ENCODE peak calls at places on chromosome 9, in seven cellular contexts. U is Peyer's patch; E is tibial artery; V is GM23248; P is right atrium auricular region; J is CD8-positive, alpha-beta T cell; S is OCI-LY7. G is an unnamed sample.
A peak's percentile ranks its signal among the peaks of the same experiment; 100 is the strongest.

GRCh38 chr9:133119461-133120342 is 1.3 kb downstream of the RALGDS start:
- DNase-seq in J (no peak), U (no peak), S (no peak), P (no peak), E (no peak), V (peak; percentile 59), G (peak; percentile 65)

GRCh38 chr9:89880721-89881120 is 275.9 kb downstream of the GADD45G start:
- DNase-seq in U (no peak), P (peak; percentile 47), S (no peak), E (peak; percentile 23), J (no peak), V (no peak), G (no peak)

GRCh38 chr9:107919263-107919662 is 429.7 kb upstream of the KLF4 start:
- DNase-seq in S (no peak), P (no peak), J (no peak), E (no peak), U (no peak), V (no peak), G (peak; percentile 12)

GRCh38 chr9:19085295-19085694 is 17.4 kb downstream of the HAUS6 start:
- DNase-seq in V (peak; percentile 33), U (no peak), J (no peak), S (peak; percentile 27), P (no peak), E (no peak), G (no peak)

GRCh38 chr9:124695280-124695890 is 75.7 kb downstream of the NR6A1 start:
- DNase-seq in P (no peak), J (no peak), U (no peak), E (no peak), S (no peak), V (peak; percentile 36), G (no peak)

GRCh38 chr9:89442501-89442978 is 55.4 kb downstream of the SEMA4D start:
- DNase-seq in P (no peak), S (peak; percentile 79), U (no peak), E (no peak), J (no peak), V (no peak), G (no peak)

GRCh38 chr9:80775515-80775914 is 913.8 kb downstream of the TLE1 start:
- DNase-seq in V (no peak), U (no peak), E (no peak), S (no peak), P (no peak), J (no peak), G (no peak)

GRCh38 chr9:15018238-15018637 is 108.0 kb upstream of the FREM1 start:
- DNase-seq in J (no peak), V (no peak), U (no peak), P (no peak), E (no peak), S (no peak), G (no peak)

GRCh38 chr9:98391884-98392283 is 136.4 kb upstream of the TBC1D2 start:
- DNase-seq in E (no peak), U (peak; percentile 45), P (no peak), V (no peak), S (no peak), J (no peak), G (no peak)

GRCh38 chr9:122307036-122307435 is 42.4 kb downstream of the MRRF start:
- DNase-seq in P (no peak), S (no peak), E (no peak), J (no peak), V (no peak), U (no peak), G (no peak)

GRCh38 chr9:79568337-79569084 is 3.3 kb upstream of the TLE4 start:
- DNase-seq in P (no peak), E (no peak), S (peak; percentile 63), J (no peak), V (no peak), U (no peak), G (no peak)

GRCh38 chr9:86098793-86099694 is at the start of gene GOLM1:
- DNase-seq in J (no peak), S (no peak), E (no peak), U (no peak), V (peak; percentile 89), P (no peak), G (peak; percentile 7)

DNA sequence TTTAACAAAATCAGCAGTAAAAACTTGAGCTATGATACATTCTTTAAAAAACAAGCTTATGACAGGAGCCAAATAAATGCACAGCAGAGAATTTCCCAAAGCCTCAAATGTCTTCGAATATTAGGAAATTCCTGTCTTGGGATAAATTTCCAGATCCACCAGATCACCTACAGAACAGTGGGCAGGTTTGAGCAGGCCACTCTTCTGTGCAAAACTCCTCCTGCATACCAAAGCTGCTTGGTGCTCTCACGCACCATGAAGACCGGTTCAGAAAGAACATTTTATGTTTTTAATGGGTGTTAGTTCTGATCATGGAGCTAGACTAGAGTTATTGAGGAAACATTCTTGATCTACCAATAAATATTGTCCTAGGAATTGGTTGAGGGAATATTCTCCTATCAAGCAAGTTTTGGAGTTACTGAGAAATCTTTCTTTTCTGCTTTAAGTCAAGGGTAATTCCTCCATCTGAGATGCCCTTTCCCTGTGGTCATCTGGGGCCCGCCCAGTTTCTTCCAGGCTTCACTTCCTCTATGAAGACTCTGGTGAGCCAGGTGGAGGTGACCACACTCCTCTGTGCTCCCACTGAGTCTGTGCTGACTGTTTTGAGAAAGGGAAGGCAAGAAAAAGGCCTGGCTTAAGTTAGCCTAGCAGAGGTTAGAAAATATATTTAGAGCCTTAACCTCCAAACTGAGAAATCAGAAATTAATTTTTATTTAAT is 17.9 kb downstream of the TNFSF15 start:
- DNase-seq in S (no peak), V (no peak), P (no peak), U (no peak), J (no peak), E (no peak), G (no peak)
- H3K27ac ChIP-seq in S (no peak overlapping the region), V (no peak overlapping the region), P (no peak overlapping the region), U (no peak overlapping the region), J (no peak overlapping the region), E (no peak overlapping the region), G (no peak overlapping the region)

GRCh38 chr9:69376651-69377050 is 51.6 kb downstream of the ENTREP1 start:
- DNase-seq in P (peak; percentile 68), E (peak; percentile 82), U (no peak), S (no peak), V (peak; percentile 91), J (no peak), G (no peak)
- H3K27ac ChIP-seq in P (peak overlapping the region; percentile 27), E (peak overlapping the region; percentile 25), U (no peak overlapping the region), S (no peak overlapping the region), V (peak overlapping the region; percentile 13), J (no peak overlapping the region), G (no peak overlapping the region)

DNA sequence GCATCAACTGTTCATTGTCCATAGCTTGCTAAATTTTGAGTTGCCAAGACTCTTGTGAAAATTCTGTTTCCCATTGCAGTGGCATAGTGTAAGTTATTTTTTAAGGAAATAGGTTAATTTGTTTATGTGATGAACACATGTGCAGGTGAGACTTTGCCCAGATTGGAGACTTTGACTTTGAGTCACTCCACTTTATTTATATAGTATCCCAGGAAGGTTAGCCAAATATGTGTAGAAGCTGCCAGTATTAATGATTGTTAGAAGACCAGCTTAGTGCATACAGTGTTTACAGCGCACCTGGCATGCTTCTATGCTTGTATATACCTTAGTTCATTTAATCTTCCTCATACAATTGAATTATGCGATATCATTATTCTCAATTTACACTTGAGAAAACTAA is 51.0 kb downstream of the MTAP start:
- DNase-seq in V (no peak), U (no peak), E (no peak), P (no peak), S (no peak), J (no peak), G (no peak)
- H3K27ac ChIP-seq in V (no peak overlapping the region), U (no peak overlapping the region), E (no peak overlapping the region), P (no peak overlapping the region), S (no peak overlapping the region), J (no peak overlapping the region), G (no peak overlapping the region)

GRCh38 chr9:33992622-33993021 is 56.1 kb downstream of the UBAP2 start:
- DNase-seq in P (no peak), E (no peak), J (no peak), V (no peak), U (no peak), S (no peak), G (no peak)
- H3K27ac ChIP-seq in P (no peak overlapping the region), E (no peak overlapping the region), J (no peak overlapping the region), V (no peak overlapping the region), U (no peak overlapping the region), S (no peak overlapping the region), G (no peak overlapping the region)

GRCh38 chr9:84239341-84239740 is 101.2 kb downstream of the SLC28A3 start:
- DNase-seq in J (no peak), E (no peak), V (peak; percentile 33), S (no peak), P (no peak), U (no peak), G (no peak)
- H3K27ac ChIP-seq in J (no peak overlapping the region), E (no peak overlapping the region), V (no peak overlapping the region), S (no peak overlapping the region), P (no peak overlapping the region), U (no peak overlapping the region), G (no peak overlapping the region)

GRCh38 chr9:36144322-36145206 is 8.0 kb downstream of the GLIPR2 start:
- DNase-seq in J (peak; percentile 16), S (no peak), V (no peak), P (no peak), U (peak; percentile 67), E (no peak), G (no peak)
- H3K27ac ChIP-seq in J (peak overlapping the region; percentile 57), S (no peak overlapping the region), V (no peak overlapping the region), P (no peak overlapping the region), U (peak overlapping the region; percentile 79), E (no peak overlapping the region), G (no peak overlapping the region)

GRCh38 chr9:747567-747966 is 93.9 kb upstream of the DMRT1 start:
- DNase-seq in P (peak; percentile 47), S (no peak), V (no peak), U (no peak), J (no peak), E (no peak), G (no peak)
- H3K27ac ChIP-seq in P (peak overlapping the region; percentile 80), S (no peak overlapping the region), V (no peak overlapping the region), U (no peak overlapping the region), J (no peak overlapping the region), E (peak overlapping the region; percentile 80), G (no peak overlapping the region)

GRCh38 chr9:135533093-135533492 is 11.9 kb downstream of the LCN1 start:
- DNase-seq in E (peak; percentile 9), P (no peak), S (peak; percentile 6), J (no peak), U (no peak), V (no peak), G (no peak)

GRCh38 chr9:135531096-135531495 is 9.9 kb downstream of the LCN1 start:
- DNase-seq in U (no peak), V (no peak), S (no peak), J (no peak), E (peak; percentile 38), P (no peak), G (no peak)

GRCh38 chr9:135533674-135534073 is 12.3 kb upstream of the OBP2A start:
- DNase-seq in E (peak; percentile 39), U (no peak), J (no peak), P (no peak), S (no peak), V (no peak), G (no peak)

GRCh38 chr9:135526730-135527571 is 5.7 kb downstream of the LCN1 start:
- DNase-seq in J (no peak), U (no peak), E (peak; percentile 57), S (no peak), P (no peak), V (no peak), G (no peak)

DNA sequence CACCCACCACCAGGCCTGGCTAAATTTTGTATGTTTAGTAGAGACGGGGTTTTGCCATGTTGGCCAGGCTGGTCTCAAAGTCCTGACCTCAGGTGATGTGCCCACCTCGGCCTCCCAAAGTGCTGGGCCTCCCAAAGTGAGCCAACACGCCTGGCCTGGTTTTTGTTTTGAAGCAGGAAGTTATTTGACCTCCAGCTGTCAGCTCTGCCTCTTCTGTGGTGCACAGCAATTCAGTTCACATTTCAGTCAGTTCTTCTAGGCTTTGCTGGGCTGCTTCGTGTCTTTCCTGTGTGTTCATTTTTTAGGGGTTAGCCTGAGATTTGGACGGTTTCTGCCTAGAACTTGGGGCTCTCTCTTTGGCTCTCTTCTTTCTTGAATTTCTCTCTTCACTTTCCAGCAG is 8.9 kb downstream of the LCN1 start:
- DNase-seq in P (no peak), E (peak; percentile 55), U (no peak), J (no peak), V (no peak), S (no peak), G (no peak)
- H3K27ac ChIP-seq in P (no peak overlapping the region), E (no peak overlapping the region), U (no peak overlapping the region), J (no peak overlapping the region), V (no peak overlapping the region), S (no peak overlapping the region), G (no peak overlapping the region)